ENCODE peak calls at places on chromosomes 5 and 9, in seven cellular contexts. U is H1, T is SK-N-SH, A is tibial nerve, O is GM12878, V is suprapubic skin, B is K562. M is an unnamed sample.

GRCh38 chr5:121378559-121379359 is 472.9 kb upstream of the FTMT start:
- DNase-seq in U (no peak), T (no peak), A (no peak), O (no peak), V (no peak), B (no peak), M (no peak)

GRCh38 chr5:68252678-68253520 is 37.3 kb downstream of the PIK3R1 start:
- DNase-seq in U (peak), T (peak), A (peak), O (no peak), V (no peak), B (peak), M (peak)

GRCh38 chr5:119465640-119466039 is 13.3 kb downstream of the HSD17B4 start:
- DNase-seq in U (no peak), T (no peak), A (no peak), O (no peak), V (no peak), B (no peak), M (no peak)

GRCh38 chr5:141940695-141941271 is 17.1 kb downstream of the DELE1 start:
- DNase-seq in U (no peak), T (no peak), A (no peak), O (no peak), V (no peak), B (peak), M (no peak)

GRCh38 chr9:110340306-110340705 is 2.6 kb upstream of the TXNDC8 start:
- DNase-seq in U (no peak), T (no peak), A (no peak), O (no peak), V (no peak), B (no peak), M (no peak)

GRCh38 chr5:135332519-135333150 is 66.4 kb downstream of the MACROH2A1 start:
- DNase-seq in U (no peak), T (peak), A (no peak), O (no peak), V (no peak), B (peak), M (no peak)

GRCh38 chr5:158947831-158948230 is 151.9 kb downstream of the EBF1 start:
- DNase-seq in U (no peak), T (no peak), A (no peak), O (no peak), V (no peak), B (no peak), M (no peak)

GRCh38 chr9:82797539-82797938 is 265.4 kb downstream of the RASEF start:
- DNase-seq in U (no peak), T (no peak), A (no peak), O (no peak), V (no peak), B (no peak), M (peak)

GRCh38 chr9:111352545-111352944 is 22.5 kb upstream of the OR2K2 start:
- DNase-seq in U (no peak), T (no peak), A (no peak), O (no peak), V (no peak), B (no peak), M (no peak)

GRCh38 chr5:107680799-107681198 is 10.1 kb upstream of the EFNA5 start:
- DNase-seq in U (no peak), T (no peak), A (no peak), O (no peak), V (no peak), B (no peak), M (no peak)

GRCh38 chr9:4781408-4781807 is 11.3 kb upstream of the RCL1 start:
- DNase-seq in U (no peak), T (no peak), A (no peak), O (no peak), V (no peak), B (no peak), M (no peak)

DNA sequence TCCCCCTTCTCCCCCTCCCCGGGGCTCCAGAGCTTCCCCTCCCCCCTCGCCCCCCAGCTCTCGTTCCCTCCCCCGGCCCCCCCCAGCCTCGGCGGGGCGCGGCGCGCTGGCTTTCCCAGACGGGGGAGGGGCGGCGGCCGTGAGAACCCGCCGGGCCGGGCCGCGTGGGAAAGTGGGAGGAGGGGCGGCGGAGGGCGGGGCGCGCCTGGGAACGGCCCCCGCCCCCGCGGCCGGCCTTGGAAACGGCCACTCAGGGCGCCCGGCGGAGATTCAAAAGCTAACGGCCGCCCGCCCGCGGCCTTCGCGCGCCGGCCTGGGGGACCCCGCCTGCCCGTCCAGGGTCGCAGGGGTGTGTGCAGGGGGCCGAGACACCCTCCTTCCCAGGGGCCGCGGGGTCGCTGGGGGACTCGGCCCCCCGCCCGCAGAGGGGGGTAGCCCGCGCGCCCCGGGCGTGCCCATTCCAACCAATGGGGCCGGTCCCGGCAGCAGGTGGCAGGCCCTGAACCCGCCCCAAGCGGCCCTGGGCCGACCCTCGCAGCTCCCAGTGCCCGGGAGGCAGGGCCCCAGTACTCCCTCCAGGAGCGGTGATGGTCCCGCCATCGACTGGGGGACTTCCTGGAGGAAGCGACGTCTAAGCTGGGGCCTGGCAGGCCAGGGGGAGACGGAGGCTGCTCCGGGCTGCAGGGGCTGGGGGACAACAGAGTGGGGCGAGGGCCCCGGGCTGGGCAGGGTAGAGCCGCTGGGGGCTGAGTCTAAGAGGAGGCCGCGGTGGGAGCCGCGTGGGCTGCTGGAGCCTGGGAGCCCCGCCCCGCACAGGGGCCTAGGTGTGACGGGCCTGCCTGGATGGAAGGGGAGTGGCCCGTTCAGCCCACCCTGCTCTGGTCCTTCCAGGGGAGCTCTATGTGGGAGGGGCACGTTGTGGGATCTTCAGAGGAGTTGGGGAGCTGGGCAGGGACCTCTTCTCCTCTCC is 14.2 kb upstream of the NRARP start:
- DNase-seq in U (peak), T (peak), A (no peak), O (no peak), V (peak), B (peak), M (peak)
- H3K4me3 ChIP-seq in U (peak), T (no peak), A (peak), O (peak), V (peak), B (peak), M (peak)

GRCh38 chr5:69261034-69261433 is 26.3 kb downstream of the CDK7 start:
- DNase-seq in U (no peak), T (no peak), A (no peak), O (no peak), V (no peak), B (no peak), M (no peak)

GRCh38 chr5:69271376-69271775 is 36.7 kb downstream of the CDK7 start:
- DNase-seq in U (no peak), T (no peak), A (peak), O (no peak), V (no peak), B (no peak), M (no peak)

GRCh38 chr5:69268899-69269298 is 34.2 kb downstream of the CDK7 start:
- DNase-seq in U (no peak), T (no peak), A (no peak), O (no peak), V (no peak), B (no peak), M (no peak)

GRCh38 chr5:69270827-69271226 is 36.1 kb downstream of the CDK7 start:
- DNase-seq in U (no peak), T (no peak), A (no peak), O (no peak), V (no peak), B (no peak), M (no peak)

DNA sequence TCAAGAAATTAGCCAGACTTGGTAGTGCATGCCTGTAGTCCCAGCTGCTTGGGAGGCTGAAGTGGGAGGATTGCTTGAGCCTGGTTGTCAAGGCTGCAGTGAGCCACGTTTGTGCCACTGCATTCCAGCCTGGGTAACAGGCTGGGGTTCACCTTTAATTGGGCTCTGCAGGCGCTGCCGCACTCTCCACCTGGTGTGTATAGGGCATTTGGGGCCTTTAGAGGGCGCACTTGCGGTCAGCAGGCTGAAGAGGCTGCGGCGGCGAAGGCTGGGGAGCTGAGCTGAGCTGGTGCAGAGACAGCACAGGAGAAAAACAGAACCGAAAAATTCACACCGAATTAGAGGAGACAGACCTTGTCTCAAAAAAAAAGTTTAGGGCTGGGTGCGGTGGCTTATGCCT is 31.2 kb downstream of the CDK7 start:
- DNase-seq in U (peak), T (peak), A (no peak), O (no peak), V (no peak), B (no peak), M (no peak)
- TF ChIP-seq CTCF in U (peak), T (peak), A (no peak), O (peak), V (no peak), B (peak), M (no peak)

DNA sequence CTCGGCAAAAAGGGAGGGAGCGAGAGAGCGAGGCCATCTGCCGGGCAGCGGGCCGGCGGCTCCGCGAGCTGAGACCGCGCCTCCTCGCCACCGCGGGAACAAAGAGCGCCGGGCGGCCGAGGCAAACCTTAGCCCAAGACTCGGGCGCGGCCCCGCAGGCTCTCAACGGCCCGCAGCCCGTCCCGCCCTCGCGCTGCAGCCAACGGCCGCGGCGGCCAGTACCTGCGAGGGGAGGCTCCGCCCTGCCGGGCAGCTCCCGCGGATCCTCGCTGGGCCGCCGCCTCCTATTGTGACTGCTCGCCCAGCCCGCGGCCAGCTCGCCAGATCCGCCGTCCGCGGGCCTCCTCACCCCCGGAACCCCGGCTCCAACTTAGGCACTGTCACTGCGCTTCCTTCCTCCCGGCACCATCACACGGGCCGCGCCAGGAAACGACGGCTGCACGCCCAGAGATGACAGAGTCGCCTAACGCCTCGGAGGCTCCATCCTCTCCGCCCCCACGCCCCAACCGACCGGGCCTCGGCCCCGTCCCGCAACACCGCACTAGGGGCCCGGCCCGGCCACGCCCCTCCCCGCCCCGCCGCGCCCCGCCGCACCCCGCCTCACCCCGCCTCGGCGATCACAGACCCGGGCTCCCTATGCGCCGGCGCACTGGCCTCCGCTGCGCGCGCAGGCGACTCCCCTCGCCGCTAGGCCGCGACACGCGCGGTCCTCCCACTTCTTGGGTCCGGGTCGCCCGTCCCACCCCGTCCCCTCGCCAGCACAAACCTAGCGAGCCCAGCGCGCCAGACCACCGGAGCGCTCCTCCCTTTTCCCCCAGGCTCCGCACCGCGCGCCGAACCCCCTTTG is 486 bp upstream of the RNF38 start:
- DNase-seq in U (peak), T (peak), A (peak), O (peak), V (peak), B (peak), M (peak)
- TF ChIP-seq EP300 in U (no peak), T (no peak), A (peak), O (no peak), V (no peak), B (no peak), M (no peak)

DNA sequence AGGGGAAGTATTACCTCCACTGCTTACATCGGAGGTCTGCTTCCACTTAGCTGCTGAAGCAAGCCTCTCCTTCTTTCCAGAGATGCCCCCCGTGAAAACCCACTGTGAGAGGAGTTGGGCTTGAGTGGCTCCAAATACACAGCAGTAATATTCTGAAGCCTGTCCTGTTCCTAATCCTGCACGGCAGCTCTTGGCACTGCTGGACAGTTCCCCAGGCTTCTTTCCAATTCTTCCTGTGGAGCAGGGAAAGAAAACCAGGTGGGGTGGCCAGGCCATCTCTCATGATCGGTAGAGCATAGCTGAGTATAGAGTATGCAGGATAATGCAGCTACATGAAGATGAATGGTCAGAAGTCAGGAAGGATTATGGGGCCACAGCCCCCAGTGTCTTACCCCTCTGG is 335.3 kb downstream of the MARCHF11 start:
- DNase-seq in U (no peak), T (no peak), A (no peak), O (no peak), V (no peak), B (no peak), M (no peak)
- H3K4me3 ChIP-seq in U (no peak), T (no peak), A (no peak), O (no peak), V (no peak), B (no peak), M (no peak)

DNA sequence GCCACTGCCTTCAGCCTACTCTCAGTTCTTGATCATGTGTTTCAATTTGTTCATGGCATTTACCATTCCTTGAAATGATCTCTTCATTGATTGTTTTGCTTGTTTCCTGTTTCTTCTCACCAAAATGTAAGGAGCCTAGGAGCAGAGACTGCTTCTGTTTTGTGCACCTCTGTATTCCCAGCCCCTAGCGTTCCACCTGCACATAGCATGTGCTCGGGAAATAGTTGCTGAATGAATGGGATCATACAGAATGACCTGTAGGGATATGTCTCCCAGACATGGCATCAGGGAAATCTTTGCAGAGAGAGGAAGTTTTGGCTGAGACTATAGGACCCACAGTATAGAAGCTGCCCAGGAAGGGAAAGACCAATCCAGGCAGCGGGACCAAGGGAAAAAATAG is 6.2 kb upstream of the CERCAM start:
- DNase-seq in U (no peak), T (no peak), A (no peak), O (no peak), V (no peak), B (peak), M (no peak)
- TF ChIP-seq CTCF in U (peak), T (no peak), A (no peak), O (no peak), V (no peak), B (peak), M (no peak)

GRCh38 chr9:131394464-131395026 is 659 bp downstream of the PRRC2B start:
- DNase-seq in U (peak), T (peak), A (peak), O (no peak), V (no peak), B (peak), M (peak)

GRCh38 chr9:131391504-131391903 is 2.4 kb upstream of the PRRC2B start:
- DNase-seq in U (no peak), T (no peak), A (no peak), O (no peak), V (no peak), B (peak), M (no peak)

GRCh38 chr9:131395745-131396479 is 2.0 kb downstream of the PRRC2B start:
- DNase-seq in U (no peak), T (no peak), A (no peak), O (no peak), V (no peak), B (peak), M (no peak)

GRCh38 chr9:131395027-131395744 is 1.3 kb downstream of the PRRC2B start:
- DNase-seq in U (peak), T (no peak), A (no peak), O (peak), V (no peak), B (peak), M (peak)

DNA sequence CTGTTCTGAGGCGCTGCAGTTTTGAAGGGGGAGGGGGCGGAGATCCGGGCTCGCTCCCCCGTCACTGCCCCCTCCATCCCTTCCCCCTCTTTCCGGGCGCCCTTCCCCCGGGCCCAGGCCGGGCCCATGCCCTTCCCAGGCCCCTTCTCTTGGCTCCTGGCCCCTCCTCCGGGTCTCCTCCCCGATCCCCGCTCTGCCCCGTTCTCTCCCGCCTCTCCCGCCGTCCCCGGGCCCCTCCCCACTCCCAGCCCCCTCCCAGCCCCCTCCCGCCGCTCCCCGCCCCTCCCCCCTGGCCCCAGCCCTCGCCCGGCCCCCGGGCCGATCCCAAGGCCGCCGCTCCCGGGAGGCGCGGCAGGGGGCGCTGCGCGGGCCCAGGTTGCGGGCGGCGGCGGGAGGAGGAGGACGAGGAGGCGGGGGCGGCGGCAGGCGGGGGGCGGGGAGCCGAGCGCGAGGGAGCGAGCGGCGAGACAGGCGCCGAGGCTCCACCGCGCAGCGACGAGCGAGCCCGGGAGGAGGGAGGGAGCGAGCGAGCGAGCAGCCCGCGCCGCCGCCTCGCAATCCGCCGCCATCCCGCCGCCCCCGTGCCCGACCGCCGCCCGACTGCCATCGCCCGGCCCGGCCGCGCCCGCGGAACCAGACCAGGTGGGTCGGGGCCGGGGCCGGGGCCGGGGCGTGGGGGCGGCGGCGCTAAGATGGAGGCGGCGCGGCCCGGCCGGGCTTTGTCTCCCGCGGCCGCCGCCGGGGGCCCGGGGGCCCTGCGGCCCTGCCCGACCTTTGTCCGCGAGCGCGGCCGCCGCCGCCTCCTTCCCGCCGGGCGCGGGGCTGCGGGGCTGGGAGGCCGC is at the start of gene PRRC2B:
- DNase-seq in U (peak), T (peak), A (peak), O (no peak), V (peak), B (peak), M (peak)
- TF ChIP-seq EP300 in U (no peak), T (no peak), A (no peak), O (no peak), V (no peak), B (no peak), M (no peak)

DNA sequence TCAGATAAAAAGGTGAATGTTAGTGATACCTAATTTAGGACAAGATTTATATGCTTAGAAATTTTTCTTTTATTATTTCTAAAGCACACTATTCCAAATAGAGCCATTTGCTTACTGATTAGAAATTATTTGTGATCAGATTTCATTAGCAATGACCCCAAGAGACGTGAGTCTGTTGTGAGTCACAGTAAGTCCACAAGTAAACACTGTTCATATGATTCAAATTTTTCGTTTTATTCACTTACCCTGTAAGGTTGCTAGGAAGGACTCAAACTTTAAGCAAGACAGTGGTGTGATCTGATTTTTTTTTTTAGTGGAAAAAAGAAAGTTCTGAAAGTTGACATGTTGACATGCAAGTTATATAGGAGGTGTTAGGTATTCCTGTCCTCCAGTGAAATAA is 1.2 kb downstream of the CARD6 start:
- DNase-seq in U (no peak), T (no peak), A (no peak), O (no peak), V (no peak), B (no peak), M (no peak)
- H3K4me3 ChIP-seq in U (no peak), T (no peak), A (no peak), O (no peak), V (peak), B (peak), M (peak)

GRCh38 chr9:5869315-5870019 is 21.2 kb upstream of the MLANA start:
- DNase-seq in U (peak), T (no peak), A (no peak), O (no peak), V (no peak), B (peak), M (no peak)
- TF ChIP-seq CTCF in U (peak), T (peak), A (no peak), O (no peak), V (no peak), B (peak), M (no peak)